ENCODE peak calls at places on chromosome 16, in eight cellular contexts. K is cardiac muscle cell, B is fibroblast of the aortic adventitia, L is RWPE2, N is HFFc6, R is nephron progenitor cell, V is HepG2, W is adrenal gland. S is an unnamed sample.
A peak's percentile ranks its signal among the peaks of the same experiment; 100 is the strongest.

GRCh38 chr16:47699090-47699489 is 238.0 kb downstream of the PHKB start:
- DNase-seq in B (no peak), V (no peak), W (no peak), N (no peak), R (no peak), L (no peak), K (no peak), S (no peak)

GRCh38 chr16:23909792-23910418 is 74.1 kb downstream of the PRKCB start:
- DNase-seq in R (no peak), L (no peak), B (no peak), K (no peak), W (no peak), N (no peak), V (no peak), S (no peak)

GRCh38 chr16:31201511-31202401 is 804 bp downstream of the PYCARD start:
- DNase-seq in N (no peak), B (no peak), W (no peak), L (peak; percentile 59), R (peak; percentile 32), V (no peak), K (no peak), S (peak; percentile 47)

GRCh38 chr16:85015481-85016177 is 4.3 kb upstream of the ZDHHC7 start:
- DNase-seq in L (no peak), K (no peak), R (no peak), W (no peak), B (peak; percentile 33), V (no peak), N (peak; percentile 23), S (no peak)

GRCh38 chr16:88353232-88353631 is 29.5 kb upstream of the ZNF469 start:
- DNase-seq in N (no peak), V (no peak), L (peak; percentile 70), B (no peak), K (no peak), W (no peak), R (no peak), S (no peak)

GRCh38 chr16:71428883-71429282 is 13.0 kb downstream of the TLE7 start:
- DNase-seq in B (no peak), W (no peak), N (peak; percentile 81), K (no peak), R (no peak), L (no peak), V (peak; percentile 45), S (no peak)

GRCh38 chr16:56317998-56318912 is 107.1 kb downstream of the AMFR start:
- DNase-seq in L (no peak), N (peak; percentile 55), K (peak; percentile 87), V (peak; percentile 62), B (peak; percentile 80), R (peak; percentile 89), W (peak; percentile 71), S (peak; percentile 85)

GRCh38 chr16:74073471-74073870 is 223.1 kb upstream of the PSMD7 start:
- DNase-seq in W (no peak), L (no peak), K (no peak), N (no peak), B (no peak), V (no peak), R (no peak), S (no peak)

GRCh38 chr16:77868478-77868877 is 80.1 kb downstream of the VAT1L start:
- DNase-seq in N (no peak), W (no peak), B (no peak), K (no peak), V (no peak), R (no peak), L (no peak), S (no peak)

GRCh38 chr16:23512168-23512695 is 1.9 kb upstream of the GGA2 start:
- DNase-seq in V (peak; percentile 51), W (no peak), L (no peak), B (no peak), R (no peak), N (no peak), K (no peak), S (no peak)

GRCh38 chr16:14491831-14492529 is 138.1 kb downstream of the PARN start:
- DNase-seq in N (no peak), L (no peak), B (no peak), R (no peak), K (no peak), V (no peak), W (no peak), S (no peak)

GRCh38 chr16:12618515-12618914 is 185.2 kb downstream of the CPPED1 start:
- DNase-seq in B (no peak), V (no peak), N (no peak), R (no peak), K (no peak), W (no peak), L (no peak), S (no peak)

GRCh38 chr16:85068746-85069145 is 41.2 kb downstream of the KIAA0513 start:
- DNase-seq in L (no peak), R (no peak), N (no peak), W (no peak), B (no peak), V (no peak), K (no peak), S (no peak)

GRCh38 chr16:16118337-16118736 is 105.0 kb downstream of the ABCC6 start:
- DNase-seq in K (no peak), R (no peak), V (no peak), N (no peak), L (no peak), B (no peak), W (no peak), S (no peak)

GRCh38 chr16:24346734-24347133 is 90.6 kb downstream of the CACNG3 start:
- DNase-seq in K (no peak), B (no peak), V (no peak), R (no peak), L (no peak), N (no peak), W (no peak), S (no peak)

GRCh38 chr16:21704733-21705132 is 41.0 kb downstream of the OTOA start:
- DNase-seq in B (no peak), K (no peak), V (no peak), W (no peak), N (no peak), R (no peak), L (no peak), S (no peak)

GRCh38 chr16:3092501-3092991 is 6.5 kb downstream of the ZSCAN10 start:
- DNase-seq in L (no peak), W (no peak), R (no peak), B (no peak), V (no peak), N (no peak), K (no peak), S (no peak)

DNA sequence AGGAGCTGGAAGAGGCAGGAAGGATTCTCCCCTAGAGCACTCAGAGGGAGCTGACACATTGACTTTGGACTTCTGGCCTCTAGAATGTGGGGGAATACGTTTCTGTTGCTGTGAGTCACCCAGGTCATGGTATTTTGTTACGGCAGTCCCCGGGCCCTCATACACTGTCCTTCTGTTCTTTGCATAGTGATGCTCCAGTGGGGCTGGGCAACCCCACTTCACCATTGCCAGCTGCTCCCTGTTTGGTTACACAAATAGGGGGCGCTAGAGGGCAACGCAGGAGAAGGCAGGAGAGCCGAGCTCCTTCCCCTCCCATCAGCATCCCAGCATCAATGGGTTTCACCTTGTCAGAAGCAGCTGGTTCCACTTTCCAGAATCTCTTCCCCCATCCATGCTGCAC is 257.7 kb upstream of the FOXF1 start:
- DNase-seq in B (peak; percentile 46), K (peak; percentile 54), N (peak; percentile 15), W (no peak), V (no peak), R (peak; percentile 40), L (no peak), S (no peak)
- TF ChIP-seq CTCF in B (peak; percentile 66), K (peak; percentile 71), N (peak; percentile 77), W (no peak), V (peak; percentile 41), R (peak; percentile 45), L (peak; percentile 21), S (no peak)

GRCh38 chr16:81787659-81788058 is 8.6 kb downstream of the PLCG2 start:
- DNase-seq in N (no peak), B (no peak), K (no peak), V (no peak), L (no peak), W (no peak), R (no peak), S (no peak)

GRCh38 chr16:81786321-81786720 is 7.2 kb downstream of the PLCG2 start:
- DNase-seq in L (no peak), R (no peak), W (no peak), V (no peak), K (no peak), N (peak; percentile 26), B (no peak), S (no peak)

GRCh38 chr16:81785138-81785924 is 6.2 kb downstream of the PLCG2 start:
- DNase-seq in W (no peak), R (no peak), B (no peak), V (no peak), N (no peak), K (no peak), L (no peak), S (no peak)

GRCh38 chr16:81786868-81787267 is 7.8 kb downstream of the PLCG2 start:
- DNase-seq in B (no peak), N (no peak), K (no peak), V (no peak), R (no peak), L (no peak), W (no peak), S (no peak)

GRCh38 chr16:81784042-81784785 is 5.1 kb downstream of the PLCG2 start:
- DNase-seq in B (peak; percentile 7), L (no peak), R (no peak), N (no peak), W (no peak), K (peak; percentile 40), V (no peak), S (no peak)
- TF ChIP-seq CTCF in B (no peak), L (no peak), R (no peak), N (no peak), W (no peak), K (no peak), V (no peak), S (no peak)

GRCh38 chr16:19008770-19009169 is 25.0 kb downstream of the TMC7 start:
- DNase-seq in N (peak; percentile 61), V (peak; percentile 49), B (peak; percentile 64), L (no peak), R (no peak), K (no peak), W (no peak), S (no peak)
- TF ChIP-seq CTCF in N (no peak), V (no peak), B (no peak), L (no peak), R (no peak), K (no peak), W (no peak), S (no peak)

GRCh38 chr16:81444448-81445121 is at the start of gene CMIP:
- DNase-seq in B (peak; percentile 73), W (peak; percentile 90), N (peak; percentile 68), L (peak; percentile 84), R (peak; percentile 90), V (peak; percentile 68), K (peak; percentile 92), S (peak; percentile 79)

GRCh38 chr16:81446318-81447275 is 2.0 kb downstream of the CMIP start:
- DNase-seq in B (peak; percentile 63), K (no peak), V (no peak), R (no peak), N (peak; percentile 41), W (peak; percentile 58), L (no peak), S (no peak)

GRCh38 chr16:81443688-81444447 is 740 bp upstream of the CMIP start:
- DNase-seq in V (no peak), K (no peak), W (peak; percentile 69), N (no peak), R (peak; percentile 59), B (no peak), L (no peak), S (no peak)

GRCh38 chr16:81445926-81446317 is 1.3 kb downstream of the CMIP start:
- DNase-seq in R (no peak), W (peak; percentile 44), N (no peak), V (no peak), K (peak; percentile 57), L (no peak), B (no peak), S (no peak)

GRCh38 chr16:81445143-81445922 is 725 bp downstream of the CMIP start:
- DNase-seq in V (no peak), N (peak; percentile 20), R (peak; percentile 55), K (peak; percentile 63), L (no peak), B (no peak), W (peak; percentile 60), S (no peak)
- TF ChIP-seq CTCF in V (peak; percentile 43), N (peak; percentile 66), R (no peak), K (peak; percentile 23), L (peak; percentile 17), B (peak; percentile 30), W (no peak), S (no peak)